ENCODE peak calls at places on chromosomes 11 and 22, in nine cellular contexts. T, R, S, K, X, A, M, J and Z are unnamed samples.

GRCh38 chr22:47512617-47513016 is 750.2 kb downstream of the TBC1D22A start:
- DNase-seq in A (no peak), J (no peak), R (no peak), S (no peak), M (no peak), X (no peak), K (no peak), T (no peak), Z (no peak)

GRCh38 chr11:61716478-61717285 is 35.8 kb upstream of the MYRF start:
- DNase-seq in J (no peak), A (no peak), M (no peak), R (no peak), T (no peak), K (no peak), S (no peak), X (peak; percentile 20), Z (no peak)

GRCh38 chr11:134613646-134614045 is 201.6 kb upstream of the B3GAT1 start:
- DNase-seq in K (no peak), M (no peak), R (no peak), X (no peak), J (no peak), S (no peak), A (no peak), T (no peak), Z (no peak)

GRCh38 chr11:97754976-97755375 is 1265.8 kb upstream of the CNTN5 start:
- DNase-seq in A (no peak), J (no peak), R (no peak), M (no peak), T (no peak), S (no peak), K (no peak), X (no peak), Z (no peak)

GRCh38 chr11:44536779-44537516 is 28.5 kb upstream of the CD82 start:
- DNase-seq in T (no peak), X (no peak), S (no peak), K (no peak), R (no peak), A (no peak), M (no peak), J (no peak), Z (no peak)

GRCh38 chr11:6682591-6682935 is 577 bp downstream of the MRPL17 start:
- DNase-seq in J (peak; percentile 37), S (peak; percentile 19), M (no peak), X (no peak), T (no peak), K (no peak), A (no peak), R (no peak), Z (no peak)

GRCh38 chr11:29321293-29322132 is 695.3 kb downstream of the KCNA4 start:
- DNase-seq in J (no peak), M (no peak), X (peak; percentile 15), S (no peak), A (no peak), R (no peak), T (no peak), K (no peak), Z (no peak)

GRCh38 chr22:47299211-47299878 is 536.9 kb downstream of the TBC1D22A start:
- DNase-seq in A (no peak), M (no peak), T (no peak), R (no peak), X (no peak), S (no peak), J (no peak), K (no peak), Z (no peak)

DNA sequence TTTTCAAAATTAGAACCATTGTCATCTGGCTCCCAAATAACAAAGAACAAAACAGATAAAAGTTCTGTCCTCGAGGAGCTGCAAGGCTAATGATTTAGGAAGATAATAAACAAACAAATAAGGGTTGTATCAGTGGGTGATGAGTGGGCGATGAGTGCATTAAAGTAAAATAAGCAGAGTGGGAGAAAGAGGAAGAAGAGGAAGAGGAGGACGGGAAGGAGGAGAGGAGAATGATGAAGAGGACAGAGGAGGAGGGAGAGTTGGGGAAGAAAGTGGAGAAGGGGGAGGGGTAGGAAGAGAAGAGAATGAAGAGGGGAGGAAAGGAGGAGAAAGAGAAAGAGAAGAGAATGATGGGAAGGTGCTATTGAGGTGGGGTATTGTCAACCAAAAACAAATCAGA is 33.4 kb upstream of the ISX start:
- DNase-seq in S (no peak), A (no peak), T (no peak), X (no peak), R (no peak), J (no peak), M (no peak), K (no peak), Z (no peak)
- H3K27ac ChIP-seq in S (no peak overlapping the region), A (no peak overlapping the region), T (no peak overlapping the region), X (no peak overlapping the region), R (no peak overlapping the region), J (no peak overlapping the region), M (no peak overlapping the region), K (no peak overlapping the region), Z (no peak overlapping the region)

GRCh38 chr11:11992813-11993212 is 15.6 kb downstream of the DKK3 start:
- DNase-seq in T (no peak), X (no peak), J (no peak), R (no peak), M (no peak), S (no peak), K (no peak), A (no peak), Z (no peak)

GRCh38 chr11:11992257-11992690 is 16.2 kb downstream of the DKK3 start:
- DNase-seq in T (no peak), R (no peak), M (no peak), X (peak; percentile 69), J (no peak), A (no peak), K (no peak), S (no peak), Z (no peak)

GRCh38 chr11:11995601-11996000 is 12.8 kb downstream of the DKK3 start:
- DNase-seq in S (no peak), K (no peak), T (no peak), X (no peak), A (no peak), M (no peak), R (no peak), J (no peak), Z (peak; percentile 71)

GRCh38 chr11:11996321-11997174 is 11.9 kb downstream of the DKK3 start:
- DNase-seq in R (no peak), J (no peak), S (no peak), M (no peak), K (no peak), T (no peak), A (no peak), X (no peak), Z (no peak)

GRCh38 chr11:11993814-11994213 is 14.6 kb downstream of the DKK3 start:
- DNase-seq in M (peak; percentile 53), X (peak; percentile 95), R (no peak), T (no peak), K (peak; percentile 55), A (peak; percentile 75), S (no peak), J (no peak), Z (no peak)
- H3K4me1 ChIP-seq in M (no peaks in the 10 kb centered on the region), X (peaks cover 55% of the 10 kb centered on the region), R (no peaks in the 10 kb centered on the region), T (peaks cover 3% of the 10 kb centered on the region), K (no peaks in the 10 kb centered on the region), A (peaks cover 52% of the 10 kb centered on the region), S (no peaks in the 10 kb centered on the region), J (no peaks in the 10 kb centered on the region), Z (peaks cover 15% of the 10 kb centered on the region)

GRCh38 chr11:34072041-34072440 is 20.5 kb downstream of the CAPRIN1 start:
- DNase-seq in R (no peak), A (no peak), M (no peak), S (no peak), X (no peak), J (no peak), T (no peak), K (no peak), Z (no peak)
- H3K27ac ChIP-seq in R (no peak overlapping the region), A (no peak overlapping the region), M (no peak overlapping the region), S (no peak overlapping the region), X (no peak overlapping the region), J (no peak overlapping the region), T (no peak overlapping the region), K (no peak overlapping the region), Z (no peak overlapping the region)

GRCh38 chr11:35878736-35879135 is 65.1 kb upstream of the LDLRAD3 start:
- DNase-seq in T (no peak), K (no peak), X (no peak), A (no peak), S (no peak), M (no peak), R (no peak), J (no peak), Z (no peak)
- H3K4me1 ChIP-seq in T (no peaks in the 10 kb centered on the region), K (no peaks in the 10 kb centered on the region), X (no peaks in the 10 kb centered on the region), A (no peaks in the 10 kb centered on the region), S (no peaks in the 10 kb centered on the region), M (no peaks in the 10 kb centered on the region), R (no peaks in the 10 kb centered on the region), J (no peaks in the 10 kb centered on the region), Z (no peaks in the 10 kb centered on the region)

GRCh38 chr22:45306139-45306538 is 3.6 kb upstream of the FAM118A start:
- DNase-seq in S (no peak), M (no peak), T (no peak), A (no peak), X (no peak), K (no peak), J (no peak), R (no peak), Z (no peak)
- H3K27ac ChIP-seq in S (no peak overlapping the region), M (no peak overlapping the region), T (no peak overlapping the region), A (no peak overlapping the region), X (no peak overlapping the region), K (no peak overlapping the region), J (no peak overlapping the region), R (no peak overlapping the region), Z (no peak overlapping the region)

GRCh38 chr22:22158965-22159364 is 85.6 kb upstream of the VPREB1 start:
- DNase-seq in X (no peak), M (no peak), S (no peak), K (no peak), A (no peak), J (no peak), T (no peak), R (no peak), Z (no peak)
- H3K4me1 ChIP-seq in X (no peaks in the 10 kb centered on the region), M (no peaks in the 10 kb centered on the region), S (no peaks in the 10 kb centered on the region), K (no peaks in the 10 kb centered on the region), A (no peaks in the 10 kb centered on the region), J (peaks cover 77% of the 10 kb centered on the region), T (no peaks in the 10 kb centered on the region), R (peaks cover 3% of the 10 kb centered on the region), Z (no peaks in the 10 kb centered on the region)

DNA sequence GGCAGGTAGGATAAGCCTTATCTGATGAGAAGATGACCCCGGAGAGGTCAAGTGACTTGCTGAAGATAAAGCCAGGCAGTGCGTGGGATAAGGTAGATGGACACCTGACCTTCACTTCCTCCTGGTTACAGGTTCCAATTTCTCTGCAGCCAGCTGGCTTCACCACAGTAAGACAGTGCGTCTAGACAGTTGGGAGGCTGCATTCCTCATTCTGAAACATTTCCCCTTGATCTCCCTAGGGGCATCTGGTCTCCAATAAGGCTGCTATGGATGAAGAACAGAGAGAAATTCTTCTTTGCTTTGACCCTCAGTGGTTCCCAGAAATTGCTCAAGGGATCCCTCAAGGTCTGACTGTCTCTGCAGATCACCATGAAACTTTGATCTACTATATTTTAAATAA is 211.3 kb downstream of the MYO18B start:
- DNase-seq in S (no peak), K (no peak), T (no peak), X (no peak), J (no peak), A (no peak), R (no peak), M (no peak), Z (no peak)
- H3K27ac ChIP-seq in S (no peak overlapping the region), K (no peak overlapping the region), T (no peak overlapping the region), X (no peak overlapping the region), J (no peak overlapping the region), A (no peak overlapping the region), R (no peak overlapping the region), M (no peak overlapping the region), Z (no peak overlapping the region)